ENCODE peak calls at places on chromosomes 16 and 17, in four cellular contexts. One of them, this sample, is unnamed.

GRCh38 chr17:68903294-68903693 is 51.9 kb downstream of the ABCA8 start:
- DNase-seq in HCT116: no peak
- DNase-seq in GM12878: no peak
- DNase-seq in H1: no peak
- DNase-seq in this sample: no peak

GRCh38 chr16:20348365-20349185 is 3.9 kb downstream of the UMOD start:
- DNase-seq in HCT116: no peak
- DNase-seq in GM12878: no peak
- DNase-seq in H1: peak
- DNase-seq in this sample: no peak

GRCh38 chr16:58137581-58137980 is 8.4 kb upstream of the CFAP20 start:
- DNase-seq in HCT116: no peak
- DNase-seq in GM12878: no peak
- DNase-seq in H1: no peak
- DNase-seq in this sample: no peak

GRCh38 chr17:78568051-78568450 is 9.1 kb downstream of the DNAH17 start:
- DNase-seq in HCT116: no peak
- DNase-seq in GM12878: no peak
- DNase-seq in H1: no peak
- DNase-seq in this sample: no peak

GRCh38 chr16:15765880-15766279 is 90.9 kb downstream of the MYH11 start:
- DNase-seq in HCT116: peak
- DNase-seq in GM12878: peak
- DNase-seq in H1: no peak
- DNase-seq in this sample: peak

GRCh38 chr16:19021747-19022146 is 38.0 kb downstream of the TMC7 start:
- DNase-seq in HCT116: no peak
- DNase-seq in GM12878: no peak
- DNase-seq in H1: no peak
- DNase-seq in this sample: no peak

GRCh38 chr17:36864827-36865320 is 72.4 kb upstream of the LHX1 start:
- DNase-seq in HCT116: no peak
- DNase-seq in GM12878: no peak
- DNase-seq in H1: no peak
- DNase-seq in this sample: no peak

GRCh38 chr16:79571065-79571697 is 29.4 kb downstream of the MAF start:
- DNase-seq in HCT116: no peak
- DNase-seq in GM12878: no peak
- DNase-seq in H1: no peak
- DNase-seq in this sample: no peak

GRCh38 chr16:70480127-70481105 is 26.0 kb downstream of the FCSK start:
- DNase-seq in HCT116: no peak
- DNase-seq in GM12878: no peak
- DNase-seq in H1: no peak
- DNase-seq in this sample: no peak

GRCh38 chr17:28497931-28498330 is 8.2 kb upstream of the FOXN1 start:
- DNase-seq in HCT116: no peak
- DNase-seq in GM12878: no peak
- DNase-seq in H1: no peak
- DNase-seq in this sample: no peak

GRCh38 chr17:44002141-44002848 is 2.1 kb upstream of the NAGS start:
- DNase-seq in HCT116: no peak
- DNase-seq in GM12878: no peak
- DNase-seq in H1: no peak
- DNase-seq in this sample: no peak

GRCh38 chr17:11598274-11599221 is at the start of gene DNAH9:
- DNase-seq in HCT116: no peak
- DNase-seq in GM12878: no peak
- DNase-seq in H1: peak
- DNase-seq in this sample: peak

GRCh38 chr16:85553436-85554113 is 59.5 kb upstream of the GSE1 start:
- DNase-seq in HCT116: peak
- DNase-seq in GM12878: no peak
- DNase-seq in H1: no peak
- DNase-seq in this sample: no peak

GRCh38 chr16:9159839-9160550 is 68.6 kb downstream of the HAPSTR1 start:
- DNase-seq in HCT116: peak
- DNase-seq in GM12878: peak
- DNase-seq in H1: peak
- DNase-seq in this sample: peak

GRCh38 chr17:35087731-35088646 is 24.5 kb upstream of the RFFL start:
- DNase-seq in HCT116: no peak
- DNase-seq in GM12878: no peak
- DNase-seq in H1: no peak
- DNase-seq in this sample: peak

GRCh38 chr17:58289869-58290268 is 9.1 kb upstream of the MPO start:
- DNase-seq in HCT116: no peak
- DNase-seq in GM12878: no peak
- DNase-seq in H1: no peak
- DNase-seq in this sample: peak

GRCh38 chr17:59972778-59973177 is 8.2 kb upstream of the RNFT1 start:
- DNase-seq in HCT116: no peak
- DNase-seq in GM12878: no peak
- DNase-seq in H1: no peak
- DNase-seq in this sample: no peak

GRCh38 chr16:15928261-15929104 is 20.9 kb upstream of the ABCC1 start:
- DNase-seq in HCT116: no peak
- DNase-seq in GM12878: no peak
- DNase-seq in H1: no peak
- DNase-seq in this sample: no peak

GRCh38 chr17:19021622-19022083 is 17.1 kb upstream of the FAM83G start:
- DNase-seq in HCT116: no peak
- DNase-seq in GM12878: no peak
- DNase-seq in H1: no peak
- DNase-seq in this sample: peak

GRCh38 chr16:3645504-3646347 is 8.8 kb upstream of the DNASE1 start:
- DNase-seq in HCT116: no peak
- DNase-seq in GM12878: no peak
- DNase-seq in H1: peak
- DNase-seq in this sample: peak

GRCh38 chr17:60155427-60155814 is 5.6 kb downstream of the CA4 start:
- DNase-seq in HCT116: no peak
- DNase-seq in GM12878: no peak
- DNase-seq in H1: no peak
- DNase-seq in this sample: no peak

GRCh38 chr17:38617074-38617860 is 11.5 kb upstream of the SRCIN1 start:
- DNase-seq in HCT116: no peak
- DNase-seq in GM12878: no peak
- DNase-seq in H1: no peak
- DNase-seq in this sample: no peak

GRCh38 chr16:17432902-17433576 is 37.7 kb downstream of the XYLT1 start:
- DNase-seq in HCT116: no peak
- DNase-seq in GM12878: no peak
- DNase-seq in H1: no peak
- DNase-seq in this sample: no peak

GRCh38 chr16:63943568-63943967 is 1178.3 kb downstream of the CDH11 start:
- DNase-seq in HCT116: no peak
- DNase-seq in GM12878: no peak
- DNase-seq in H1: no peak
- DNase-seq in this sample: no peak
- TF ChIP-seq EGR1 in HCT116: no peak
- TF ChIP-seq EGR1 in GM12878: no peak
- TF ChIP-seq EGR1 in H1: no peak
- TF ChIP-seq EGR1 in this sample: no peak

DNA sequence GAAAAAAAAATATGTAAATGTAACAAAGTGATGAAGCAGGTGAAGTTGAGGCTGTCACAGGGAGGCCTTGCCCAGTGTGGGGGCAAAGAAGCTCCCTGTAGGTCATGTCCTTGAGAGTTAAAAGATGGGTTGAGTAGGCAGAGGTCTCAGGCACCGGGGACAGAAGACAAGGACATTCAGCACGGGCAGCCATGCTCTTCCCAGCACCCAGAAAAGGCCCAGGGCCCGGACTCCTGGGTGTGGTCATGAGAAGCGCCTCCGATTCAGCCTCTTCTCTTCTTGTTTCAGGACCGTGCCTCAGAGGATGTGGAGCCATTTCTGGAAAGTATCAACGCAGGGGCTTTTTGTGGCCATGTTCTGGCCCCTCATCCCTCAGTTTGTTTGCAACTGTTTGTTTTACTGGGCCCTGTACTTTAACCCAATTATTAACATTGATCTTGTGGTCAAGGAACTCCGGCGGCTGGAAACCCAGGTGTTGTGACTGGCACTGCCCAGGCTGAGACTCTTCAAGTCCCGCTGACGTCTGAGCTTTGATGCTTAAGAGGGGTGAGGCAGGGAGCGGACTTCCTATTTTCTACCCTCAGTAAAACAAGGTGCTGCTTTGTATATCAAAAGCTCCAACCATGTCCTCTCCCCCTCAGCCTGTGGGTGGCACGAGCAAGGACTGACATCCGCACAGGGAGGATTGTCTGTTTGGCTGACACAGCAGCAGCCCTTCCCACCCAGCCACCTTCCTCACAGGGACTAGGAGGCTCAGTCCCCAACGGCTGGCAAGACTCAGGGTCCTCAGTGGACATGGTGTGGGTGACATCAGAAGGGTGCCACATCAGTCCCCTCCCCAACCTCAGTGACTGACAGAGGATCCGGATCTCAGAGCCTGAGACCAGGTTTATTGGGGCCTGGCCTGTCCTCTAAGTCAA is 26.5 kb downstream of the PLA2G10 start:
- DNase-seq in HCT116: no peak
- DNase-seq in GM12878: no peak
- DNase-seq in H1: no peak
- DNase-seq in this sample: no peak
- TF ChIP-seq EGR1 in HCT116: no peak
- TF ChIP-seq EGR1 in GM12878: no peak
- TF ChIP-seq EGR1 in H1: no peak
- TF ChIP-seq EGR1 in this sample: no peak

GRCh38 chr16:57092786-57093301 is 461 bp downstream of the CPNE2 start:
- DNase-seq in HCT116: no peak
- DNase-seq in GM12878: no peak
- DNase-seq in H1: no peak
- DNase-seq in this sample: peak
- TF ChIP-seq EGR1 in HCT116: no peak
- TF ChIP-seq EGR1 in GM12878: no peak
- TF ChIP-seq EGR1 in H1: no peak
- TF ChIP-seq EGR1 in this sample: no peak

GRCh38 chr16:68408428-68408827 is 39.9 kb downstream of the SMPD3 start:
- DNase-seq in HCT116: no peak
- DNase-seq in GM12878: no peak
- DNase-seq in H1: no peak
- DNase-seq in this sample: no peak

GRCh38 chr16:68412061-68412460 is 36.2 kb downstream of the SMPD3 start:
- DNase-seq in HCT116: no peak
- DNase-seq in GM12878: no peak
- DNase-seq in H1: no peak
- DNase-seq in this sample: no peak

GRCh38 chr16:68414581-68414980 is 33.7 kb downstream of the SMPD3 start:
- DNase-seq in HCT116: no peak
- DNase-seq in GM12878: no peak
- DNase-seq in H1: no peak
- DNase-seq in this sample: no peak

GRCh38 chr16:68408967-68409366 is 39.3 kb downstream of the SMPD3 start:
- DNase-seq in HCT116: no peak
- DNase-seq in GM12878: no peak
- DNase-seq in H1: peak
- DNase-seq in this sample: no peak

DNA sequence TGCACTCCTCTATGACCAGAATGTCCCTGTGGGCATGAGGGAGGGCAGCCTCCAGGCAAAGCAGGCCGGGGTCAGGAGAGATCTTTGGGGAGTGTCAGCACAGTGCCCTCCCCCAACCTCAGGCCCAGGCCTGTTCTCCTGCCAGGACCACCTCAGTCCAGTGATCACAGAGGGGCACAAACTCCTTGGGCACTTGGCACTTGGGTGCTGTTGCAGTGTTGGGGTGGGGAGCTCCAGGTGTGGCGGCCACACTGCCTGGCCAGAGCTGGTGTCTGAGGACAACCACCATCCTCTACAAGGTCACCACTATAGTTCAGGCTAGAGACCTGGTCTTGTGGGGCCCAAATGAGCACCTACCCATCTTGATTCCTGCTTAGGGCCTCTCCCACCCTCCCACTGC is 37.2 kb downstream of the SMPD3 start:
- DNase-seq in HCT116: no peak
- DNase-seq in GM12878: no peak
- DNase-seq in H1: no peak
- DNase-seq in this sample: no peak
- TF ChIP-seq EGR1 in HCT116: no peak
- TF ChIP-seq EGR1 in GM12878: no peak
- TF ChIP-seq EGR1 in H1: no peak
- TF ChIP-seq EGR1 in this sample: no peak

DNA sequence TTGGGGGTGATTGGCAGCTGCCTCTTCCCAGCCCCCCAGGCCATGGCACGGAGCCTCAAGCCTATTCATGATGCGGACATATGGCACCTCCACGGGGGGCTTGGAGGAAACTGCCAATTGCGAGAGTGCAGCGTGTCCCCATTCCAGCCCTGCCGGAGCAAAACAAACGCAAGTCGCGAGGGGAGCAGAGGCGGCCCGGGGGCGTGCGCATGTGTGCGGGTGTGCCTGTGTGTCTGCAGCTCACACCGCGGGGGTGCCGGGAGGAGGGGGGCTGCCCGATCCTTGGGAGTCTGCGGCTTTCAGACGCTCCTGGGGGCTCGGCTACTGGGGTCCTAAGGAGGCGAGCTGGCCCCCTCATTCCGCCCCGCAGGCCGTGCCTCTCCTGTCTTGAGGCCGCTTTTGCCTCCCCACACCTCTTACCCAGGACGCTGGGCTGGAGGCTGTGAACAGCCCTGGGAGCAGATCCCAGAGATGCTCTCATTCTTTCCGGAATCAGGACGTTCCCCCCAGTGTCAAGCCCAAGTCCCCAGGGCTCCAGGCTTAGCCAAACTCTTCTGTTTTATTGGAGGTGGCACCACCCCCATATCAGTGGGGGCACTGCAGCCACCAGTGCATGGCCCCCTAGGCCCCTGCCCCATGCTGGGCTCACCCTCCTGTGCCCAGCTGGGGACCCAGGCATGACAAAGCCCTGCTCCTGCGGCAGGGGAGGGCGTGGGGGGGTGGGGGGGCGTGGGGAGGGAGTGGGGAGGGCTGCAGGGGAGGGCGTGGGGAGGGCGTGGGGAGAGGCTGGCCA is 29.1 kb downstream of the ENDOV start:
- DNase-seq in HCT116: no peak
- DNase-seq in GM12878: no peak
- DNase-seq in H1: no peak
- DNase-seq in this sample: no peak
- TF ChIP-seq EGR1 in HCT116: no peak
- TF ChIP-seq EGR1 in GM12878: no peak
- TF ChIP-seq EGR1 in H1: no peak
- TF ChIP-seq EGR1 in this sample: no peak